ENCODE peak calls at places on chromosomes 3 and 15, in six cellular contexts. F, Y, H, J, L and P are unnamed samples.

GRCh38 chr3:191330309-191330712 is at the start of gene UTS2B:
- DNase-seq in F (peak), Y (peak), H (no peak), J (no peak), L (peak), P (peak)

GRCh38 chr3:134646086-134646485 is 4.7 kb downstream of the KY start:
- DNase-seq in F (no peak), Y (no peak), H (no peak), J (no peak), L (no peak), P (no peak)

GRCh38 chr3:47577583-47578118 is 1.0 kb downstream of the CSPG5 start:
- DNase-seq in F (no peak), Y (no peak), H (no peak), J (peak), L (no peak), P (no peak)

GRCh38 chr3:148205945-148206845 is 491.5 kb upstream of the AGTR1 start:
- DNase-seq in F (no peak), Y (no peak), H (no peak), J (no peak), L (no peak), P (no peak)

GRCh38 chr15:46441294-46442062 is 806.6 kb downstream of the SQOR start:
- DNase-seq in F (no peak), Y (no peak), H (no peak), J (no peak), L (peak), P (no peak)

GRCh38 chr3:18988619-18989229 is 159.6 kb upstream of the KCNH8 start:
- DNase-seq in F (peak), Y (no peak), H (no peak), J (peak), L (no peak), P (peak)

GRCh38 chr3:141602706-141603105 is 115.9 kb downstream of the RASA2 start:
- DNase-seq in F (no peak), Y (no peak), H (no peak), J (no peak), L (no peak), P (no peak)

GRCh38 chr3:175346573-175347356 is 487.6 kb downstream of the NAALADL2 start:
- DNase-seq in F (peak), Y (peak), H (peak), J (no peak), L (no peak), P (peak)

GRCh38 chr15:81410318-81410753 is 36.3 kb upstream of the TMC3 start:
- DNase-seq in F (peak), Y (peak), H (peak), J (peak), L (peak), P (peak)

GRCh38 chr15:92625297-92625980 is 30.1 kb downstream of the FAM174B start:
- DNase-seq in F (no peak), Y (no peak), H (no peak), J (no peak), L (no peak), P (peak)

GRCh38 chr15:63054985-63055384 is 12.4 kb downstream of the TPM1 start:
- DNase-seq in F (peak), Y (no peak), H (no peak), J (no peak), L (no peak), P (no peak)